ENCODE peak calls at places on chromosome 1, in seven cellular contexts. D is neuronal stem cell, G is IMR-90, V is H1, W is mesendoderm, N is H9, B is trophoblast cell. I is an unnamed sample.

GRCh38 chr1:68128157-68128556 is 77.7 kb upstream of the DIRAS3 start:
- DNase-seq in D (no peak), G (peak), V (no peak), W (peak), N (no peak), B (peak), I (peak)

GRCh38 chr1:226609836-226610455 is 61.4 kb downstream of the STUM start:
- DNase-seq in D (no peak), G (no peak), V (no peak), W (no peak), N (no peak), B (no peak), I (no peak)

GRCh38 chr1:42797414-42797813 is 12.6 kb downstream of the TMEM269 start:
- DNase-seq in D (no peak), G (no peak), V (no peak), W (no peak), N (no peak), B (no peak), I (no peak)

GRCh38 chr1:112708002-112708448 is 1.1 kb upstream of the RHOC start:
- DNase-seq in D (no peak), G (no peak), V (no peak), W (no peak), N (no peak), B (peak), I (no peak)

GRCh38 chr1:87392241-87393192 is 63.8 kb downstream of the LMO4 start:
- DNase-seq in D (no peak), G (peak), V (no peak), W (no peak), N (no peak), B (peak), I (no peak)

GRCh38 chr1:70072239-70072751 is 133.1 kb downstream of the LRRC40 start:
- DNase-seq in D (no peak), G (peak), V (no peak), W (no peak), N (no peak), B (no peak), I (peak)

GRCh38 chr1:95905818-95906395 is 671.9 kb downstream of the RWDD3 start:
- DNase-seq in D (no peak), G (no peak), V (no peak), W (no peak), N (no peak), B (no peak), I (no peak)

GRCh38 chr1:212450331-212450881 is 17.7 kb downstream of the NENF start:
- DNase-seq in D (no peak), G (no peak), V (no peak), W (no peak), N (no peak), B (no peak), I (no peak)

GRCh38 chr1:101285922-101286568 is 49.2 kb downstream of the S1PR1 start:
- DNase-seq in D (no peak), G (no peak), V (no peak), W (no peak), N (no peak), B (no peak), I (no peak)

GRCh38 chr1:32200226-32201010 is at the start of gene CCDC28B:
- DNase-seq in D (peak), G (peak), V (no peak), W (peak), N (peak), B (peak), I (peak)

GRCh38 chr1:54970901-54971300 is 9.5 kb upstream of the TMEM61 start:
- DNase-seq in D (no peak), G (no peak), V (no peak), W (no peak), N (no peak), B (no peak), I (no peak)

GRCh38 chr1:21152423-21153100 is 24.1 kb downstream of the EIF4G3 start:
- DNase-seq in D (no peak), G (peak), V (no peak), W (peak), N (no peak), B (no peak), I (no peak)

GRCh38 chr1:12597792-12598191 is 20.2 kb downstream of the DHRS3 start:
- DNase-seq in D (no peak), G (no peak), V (no peak), W (no peak), N (no peak), B (no peak), I (no peak)

GRCh38 chr1:153610334-153611023 is 2.5 kb downstream of the S100A16 start:
- DNase-seq in D (no peak), G (peak), V (no peak), W (no peak), N (no peak), B (peak), I (no peak)

GRCh38 chr1:62398377-62398776 is 38.5 kb upstream of the USP1 start:
- DNase-seq in D (no peak), G (peak), V (no peak), W (no peak), N (no peak), B (no peak), I (no peak)

GRCh38 chr1:23125489-23125888 is 43.2 kb downstream of the LUZP1 start:
- DNase-seq in D (no peak), G (no peak), V (no peak), W (no peak), N (no peak), B (no peak), I (no peak)

DNA sequence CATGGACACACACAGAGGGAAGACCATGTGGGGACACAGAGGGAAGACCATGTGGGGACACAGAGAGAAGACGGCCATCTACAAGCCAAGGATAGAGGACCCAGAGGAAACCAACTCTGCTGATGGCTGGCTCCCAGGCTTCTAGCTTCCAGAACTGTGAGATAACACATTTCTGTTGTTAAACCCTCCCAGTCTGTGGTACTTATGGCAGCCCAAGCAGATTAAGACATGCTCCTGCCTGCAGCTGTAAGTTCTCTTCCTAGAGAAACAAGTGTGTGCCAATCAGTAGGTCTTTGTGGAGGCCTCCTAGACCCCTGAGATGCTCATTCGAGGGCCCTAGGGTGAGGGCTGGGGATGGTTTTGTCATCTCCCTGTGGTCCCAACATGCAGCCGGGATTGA is 2.7 kb downstream of the AGT start:
- DNase-seq in D (no peak), G (peak), V (no peak), W (no peak), N (no peak), B (no peak), I (no peak)
- H3K4ac ChIP-seq in D (no peak), G (no peak), V (no peak), W (no peak), N (no peak), B (no peak), I (no peak)

GRCh38 chr1:232044728-232045127 is 418.1 kb downstream of the DISC1 start:
- DNase-seq in D (no peak), G (no peak), V (no peak), W (no peak), N (no peak), B (no peak), I (no peak)
- H2BK120ac ChIP-seq in D (no peak), G (no peak), V (no peak), W (no peak), N (no peak), B (no peak), I (no peak)

GRCh38 chr1:4130096-4130495 is 230.0 kb upstream of the C1orf174 start:
- DNase-seq in D (no peak), G (no peak), V (no peak), W (no peak), N (no peak), B (no peak), I (no peak)
- H3K4ac ChIP-seq in D (no peak), G (no peak), V (no peak), W (no peak), N (no peak), B (no peak), I (no peak)

GRCh38 chr1:47684964-47685762 is 247.3 kb downstream of the FOXD2 start:
- DNase-seq in D (no peak), G (no peak), V (no peak), W (no peak), N (peak), B (no peak), I (no peak)

GRCh38 chr1:47686731-47687617 is 249.1 kb downstream of the FOXD2 start:
- DNase-seq in D (no peak), G (no peak), V (no peak), W (peak), N (peak), B (no peak), I (no peak)

GRCh38 chr1:47684518-47684917 is 246.7 kb downstream of the FOXD2 start:
- DNase-seq in D (no peak), G (no peak), V (no peak), W (no peak), N (peak), B (no peak), I (no peak)

GRCh38 chr1:47687618-47687940 is 249.7 kb downstream of the FOXD2 start:
- DNase-seq in D (no peak), G (no peak), V (no peak), W (peak), N (peak), B (no peak), I (no peak)

DNA sequence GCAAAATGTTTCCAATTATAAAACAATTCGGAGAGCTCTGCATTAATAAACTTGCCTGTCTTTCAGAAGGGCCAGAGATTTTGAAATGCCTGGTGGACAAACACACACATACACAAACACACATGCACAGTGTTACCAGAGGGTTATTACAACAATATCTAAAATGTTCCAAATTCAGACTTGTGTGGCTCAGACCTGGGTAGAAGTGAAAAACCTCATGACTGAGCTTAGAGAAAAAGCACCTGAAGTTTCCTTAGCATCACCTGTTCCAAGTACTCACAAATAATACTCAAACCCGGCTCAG is 247.9 kb downstream of the FOXD2 start:
- DNase-seq in D (no peak), G (no peak), V (no peak), W (no peak), N (no peak), B (no peak), I (no peak)
- H2BK120ac ChIP-seq in D (no peak), G (no peak), V (no peak), W (no peak), N (no peak), B (no peak), I (no peak)

GRCh38 chr1:170044187-170044586 is 30.3 kb downstream of the KIFAP3 start:
- DNase-seq in D (no peak), G (peak), V (no peak), W (no peak), N (no peak), B (peak), I (no peak)
- H3K4ac ChIP-seq in D (no peak), G (no peak), V (no peak), W (no peak), N (no peak), B (no peak), I (no peak)

GRCh38 chr1:182309631-182310351 is 81.8 kb downstream of the GLUL start:
- DNase-seq in D (no peak), G (no peak), V (no peak), W (peak), N (no peak), B (no peak), I (no peak)
- H2BK120ac ChIP-seq in D (no peak), G (no peak), V (peak), W (no peak), N (no peak), B (no peak), I (no peak)

GRCh38 chr1:187931781-187932180 is 1103.0 kb downstream of the PLA2G4A start:
- DNase-seq in D (no peak), G (no peak), V (no peak), W (peak), N (no peak), B (no peak), I (no peak)
- H3K4ac ChIP-seq in D (no peak), G (no peak), V (no peak), W (no peak), N (no peak), B (no peak), I (no peak)

GRCh38 chr1:30822966-30823581 is 65.5 kb upstream of the LAPTM5 start:
- DNase-seq in D (no peak), G (no peak), V (no peak), W (no peak), N (no peak), B (no peak), I (peak)
- H2BK120ac ChIP-seq in D (no peak), G (peak), V (no peak), W (no peak), N (no peak), B (peak), I (peak)

GRCh38 chr1:98383341-98383740 is 278.2 kb upstream of the SNX7 start:
- DNase-seq in D (no peak), G (no peak), V (no peak), W (no peak), N (no peak), B (no peak), I (no peak)

GRCh38 chr1:98385691-98386090 is 275.8 kb upstream of the SNX7 start:
- DNase-seq in D (no peak), G (peak), V (no peak), W (no peak), N (no peak), B (no peak), I (no peak)

GRCh38 chr1:98386675-98387440 is 274.7 kb upstream of the SNX7 start:
- DNase-seq in D (no peak), G (no peak), V (no peak), W (no peak), N (no peak), B (no peak), I (no peak)

GRCh38 chr1:98387701-98388100 is 273.8 kb upstream of the SNX7 start:
- DNase-seq in D (no peak), G (no peak), V (no peak), W (no peak), N (no peak), B (no peak), I (no peak)

DNA sequence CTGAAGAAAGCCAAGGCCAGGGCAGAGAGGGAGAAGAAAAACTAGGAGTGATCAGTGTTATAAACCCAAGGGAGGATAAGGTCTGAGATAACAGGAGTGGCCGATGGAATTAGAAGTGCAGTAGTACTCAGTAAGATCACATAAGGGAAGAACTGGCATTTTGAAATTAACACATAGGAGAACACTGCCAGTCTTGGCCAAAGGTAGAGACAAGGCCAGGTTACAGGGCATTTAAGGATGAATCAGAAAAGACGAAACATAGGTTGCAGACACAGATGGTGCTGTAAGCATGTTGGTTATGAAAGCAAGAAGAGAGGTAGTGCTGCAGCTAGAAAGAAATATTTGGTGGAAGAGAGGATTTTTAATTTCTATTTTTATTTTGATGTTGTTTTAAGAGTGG is 278.9 kb upstream of the SNX7 start:
- DNase-seq in D (no peak), G (no peak), V (no peak), W (no peak), N (no peak), B (no peak), I (no peak)
- H3K4ac ChIP-seq in D (no peak), G (no peak), V (no peak), W (no peak), N (no peak), B (no peak), I (no peak)